ENCODE peak calls at places on chromosomes 7 and 10, in nine cellular contexts. One of them, this sample, is unnamed.

GRCh38 chr7:47482013-47482761 is 99.7 kb downstream of the TNS3 start:
- DNase-seq in NB4: peak; percentile 93
- DNase-seq in NCI-H1436: no peak
- DNase-seq in stomach: no peak
- DNase-seq in left ventricle myocardium inferior: no peak
- DNase-seq in NCI-H1105 treated with DMSO at 0.1 percent for 48 hours: no peak
- DNase-seq in stimulated activated CD8-positive, alpha-beta memory T cell treated with anti-CD3 and anti-CD28 coated beads, Interleukin-15, amount 100 ng/mL, for 4 hours: no peak
- DNase-seq in lower lobe of right lung: no peak
- DNase-seq in CD8-positive, alpha-beta T cell: no peak
- DNase-seq in this sample: peak; percentile 80

GRCh38 chr10:110364531-110364937 is 59.8 kb upstream of the SMNDC1 start:
- DNase-seq in left ventricle myocardium inferior: no peak
- DNase-seq in NB4: no peak
- DNase-seq in stomach: no peak
- DNase-seq in NCI-H1436: no peak
- DNase-seq in stimulated activated CD8-positive, alpha-beta memory T cell treated with anti-CD3 and anti-CD28 coated beads, Interleukin-15, amount 100 ng/mL, for 4 hours: peak; percentile 46
- DNase-seq in lower lobe of right lung: no peak
- DNase-seq in CD8-positive, alpha-beta T cell: no peak
- DNase-seq in NCI-H1105 treated with DMSO at 0.1 percent for 48 hours: no peak
- DNase-seq in this sample: no peak

GRCh38 chr10:71725998-71726672 is 6.6 kb upstream of the C10orf105 start:
- DNase-seq in left ventricle myocardium inferior: no peak
- DNase-seq in NCI-H1436: no peak
- DNase-seq in stimulated activated CD8-positive, alpha-beta memory T cell treated with anti-CD3 and anti-CD28 coated beads, Interleukin-15, amount 100 ng/mL, for 4 hours: peak; percentile 83
- DNase-seq in CD8-positive, alpha-beta T cell: no peak
- DNase-seq in stomach: no peak
- DNase-seq in NB4: peak; percentile 77
- DNase-seq in NCI-H1105 treated with DMSO at 0.1 percent for 48 hours: no peak
- DNase-seq in lower lobe of right lung: no peak
- DNase-seq in this sample: peak; percentile 38

GRCh38 chr10:19825690-19826089 is 9.5 kb downstream of the PLXDC2 start:
- DNase-seq in NCI-H1436: no peak
- DNase-seq in left ventricle myocardium inferior: no peak
- DNase-seq in stimulated activated CD8-positive, alpha-beta memory T cell treated with anti-CD3 and anti-CD28 coated beads, Interleukin-15, amount 100 ng/mL, for 4 hours: no peak
- DNase-seq in NCI-H1105 treated with DMSO at 0.1 percent for 48 hours: no peak
- DNase-seq in CD8-positive, alpha-beta T cell: no peak
- DNase-seq in lower lobe of right lung: no peak
- DNase-seq in stomach: no peak
- DNase-seq in NB4: peak; percentile 8
- DNase-seq in this sample: peak; percentile 88

GRCh38 chr10:24503627-24504320 is 219.9 kb downstream of the ARHGAP21 start:
- DNase-seq in stomach: peak; percentile 64
- DNase-seq in left ventricle myocardium inferior: no peak
- DNase-seq in lower lobe of right lung: no peak
- DNase-seq in NCI-H1436: peak; percentile 4
- DNase-seq in NCI-H1105 treated with DMSO at 0.1 percent for 48 hours: peak; percentile 32
- DNase-seq in NB4: peak; percentile 53
- DNase-seq in CD8-positive, alpha-beta T cell: no peak
- DNase-seq in stimulated activated CD8-positive, alpha-beta memory T cell treated with anti-CD3 and anti-CD28 coated beads, Interleukin-15, amount 100 ng/mL, for 4 hours: no peak
- DNase-seq in this sample: peak; percentile 9

GRCh38 chr7:31305260-31305659 is 35.3 kb downstream of the NEUROD6 start:
- DNase-seq in NCI-H1436: no peak
- DNase-seq in NB4: no peak
- DNase-seq in left ventricle myocardium inferior: no peak
- DNase-seq in NCI-H1105 treated with DMSO at 0.1 percent for 48 hours: no peak
- DNase-seq in CD8-positive, alpha-beta T cell: no peak
- DNase-seq in stomach: no peak
- DNase-seq in stimulated activated CD8-positive, alpha-beta memory T cell treated with anti-CD3 and anti-CD28 coated beads, Interleukin-15, amount 100 ng/mL, for 4 hours: no peak
- DNase-seq in lower lobe of right lung: no peak
- DNase-seq in this sample: no peak

GRCh38 chr7:71239517-71239916 is 107.6 kb downstream of the GALNT17 start:
- DNase-seq in stimulated activated CD8-positive, alpha-beta memory T cell treated with anti-CD3 and anti-CD28 coated beads, Interleukin-15, amount 100 ng/mL, for 4 hours: no peak
- DNase-seq in CD8-positive, alpha-beta T cell: no peak
- DNase-seq in NCI-H1105 treated with DMSO at 0.1 percent for 48 hours: peak; percentile 9
- DNase-seq in NCI-H1436: no peak
- DNase-seq in NB4: no peak
- DNase-seq in left ventricle myocardium inferior: no peak
- DNase-seq in lower lobe of right lung: no peak
- DNase-seq in stomach: no peak
- DNase-seq in this sample: no peak

GRCh38 chr10:86536294-86536861 is 14.8 kb upstream of the WAPL start:
- DNase-seq in NB4: no peak
- DNase-seq in lower lobe of right lung: no peak
- DNase-seq in stimulated activated CD8-positive, alpha-beta memory T cell treated with anti-CD3 and anti-CD28 coated beads, Interleukin-15, amount 100 ng/mL, for 4 hours: no peak
- DNase-seq in left ventricle myocardium inferior: no peak
- DNase-seq in NCI-H1105 treated with DMSO at 0.1 percent for 48 hours: no peak
- DNase-seq in NCI-H1436: no peak
- DNase-seq in CD8-positive, alpha-beta T cell: peak; percentile 81
- DNase-seq in stomach: no peak
- DNase-seq in this sample: no peak

GRCh38 chr10:132611986-132612385 is 74.4 kb downstream of the INPP5A start:
- DNase-seq in NCI-H1436: no peak
- DNase-seq in CD8-positive, alpha-beta T cell: no peak
- DNase-seq in stimulated activated CD8-positive, alpha-beta memory T cell treated with anti-CD3 and anti-CD28 coated beads, Interleukin-15, amount 100 ng/mL, for 4 hours: no peak
- DNase-seq in NB4: peak; percentile 44
- DNase-seq in left ventricle myocardium inferior: no peak
- DNase-seq in NCI-H1105 treated with DMSO at 0.1 percent for 48 hours: no peak
- DNase-seq in stomach: no peak
- DNase-seq in lower lobe of right lung: no peak
- DNase-seq in this sample: no peak